ENCODE peak calls at places on chromosome 14, in eight cellular contexts. A is A549, C is Panc1, L is HepG2, M is SK-N-SH, G is K562, V is GM23338, D is HL-60. I is an unnamed sample.

GRCh38 chr14:93018401-93018800 is 95.5 kb downstream of the CHGA start:
- DNase-seq in A (no peak), C (no peak), L (no peak), M (no peak), G (no peak), V (no peak), D (no peak), I (no peak)

GRCh38 chr14:104307627-104308401 is 169.4 kb downstream of the KIF26A start:
- DNase-seq in A (no peak), C (no peak), L (no peak), M (no peak), G (no peak), V (no peak), D (no peak), I (no peak)

GRCh38 chr14:68787235-68787727 is 5.6 kb downstream of the ZFP36L1 start:
- DNase-seq in A (no peak), C (no peak), L (no peak), M (no peak), G (no peak), V (peak; percentile 57), D (no peak), I (no peak)

GRCh38 chr14:33484264-33484663 is 466.6 kb downstream of the EGLN3 start:
- DNase-seq in A (no peak), C (no peak), L (no peak), M (no peak), G (no peak), V (no peak), D (no peak), I (no peak)

GRCh38 chr14:38254565-38255407 is 1.1 kb downstream of the CLEC14A start:
- DNase-seq in A (no peak), C (no peak), L (no peak), M (no peak), G (no peak), V (no peak), D (no peak), I (no peak)

GRCh38 chr14:88630565-88630964 is 67.7 kb downstream of the ZC3H14 start:
- DNase-seq in A (no peak), C (no peak), L (no peak), M (no peak), G (no peak), V (no peak), D (no peak), I (no peak)

GRCh38 chr14:105917933-105918436 is 391.6 kb downstream of the TMEM121 start:
- DNase-seq in A (no peak), C (no peak), L (no peak), M (no peak), G (peak; percentile 0), V (no peak), D (no peak), I (no peak)

GRCh38 chr14:51451561-51451960 is 200.1 kb upstream of the FRMD6 start:
- DNase-seq in A (no peak), C (no peak), L (no peak), M (no peak), G (no peak), V (no peak), D (no peak), I (no peak)

GRCh38 chr14:33740531-33740930 is 210.3 kb downstream of the EGLN3 start:
- DNase-seq in A (no peak), C (no peak), L (no peak), M (no peak), G (no peak), V (no peak), D (no peak), I (no peak)

GRCh38 chr14:95500772-95501401 is 15.6 kb downstream of the SYNE3 start:
- DNase-seq in A (no peak), C (peak; percentile 65), L (no peak), M (no peak), G (no peak), V (no peak), D (no peak), I (no peak)

GRCh38 chr14:96145116-96145864 is 59.3 kb upstream of the BDKRB2 start:
- DNase-seq in A (no peak), C (no peak), L (no peak), M (no peak), G (no peak), V (no peak), D (no peak), I (no peak)

GRCh38 chr14:66043921-66044320 is 442.2 kb upstream of the CCDC196 start:
- DNase-seq in A (no peak), C (no peak), L (no peak), M (no peak), G (no peak), V (no peak), D (no peak), I (no peak)

GRCh38 chr14:41830679-41831078 is 224.0 kb downstream of the LRFN5 start:
- DNase-seq in A (no peak), C (no peak), L (no peak), M (no peak), G (no peak), V (peak; percentile 30), D (no peak), I (no peak)

GRCh38 chr14:33534636-33535035 is 416.2 kb downstream of the EGLN3 start:
- DNase-seq in A (no peak), C (no peak), L (no peak), M (no peak), G (no peak), V (no peak), D (no peak), I (no peak)

GRCh38 chr14:64778114-64778754 is 74.0 kb downstream of the PLEKHG3 start:
- DNase-seq in A (no peak), C (no peak), L (no peak), M (no peak), G (no peak), V (no peak), D (no peak), I (no peak)

GRCh38 chr14:28754209-28754985 is 12.2 kb upstream of the FOXG1 start:
- DNase-seq in A (peak; percentile 57), C (peak; percentile 12), L (peak; percentile 77), M (peak; percentile 58), G (peak; percentile 49), V (peak; percentile 79), D (peak; percentile 25), I (no peak)

GRCh38 chr14:74756326-74756725 is 6.8 kb upstream of the YLPM1 start:
- DNase-seq in A (no peak), C (no peak), L (peak; percentile 28), M (no peak), G (no peak), V (peak; percentile 52), D (no peak), I (no peak)

GRCh38 chr14:50021261-50021660 is 95.1 kb downstream of the VCPKMT start:
- DNase-seq in A (no peak), C (no peak), L (no peak), M (no peak), G (no peak), V (no peak), D (no peak), I (no peak)

GRCh38 chr14:50020184-50020583 is 96.2 kb downstream of the VCPKMT start:
- DNase-seq in A (no peak), C (no peak), L (no peak), M (no peak), G (no peak), V (no peak), D (no peak), I (no peak)

GRCh38 chr14:50022661-50023060 is 93.7 kb downstream of the VCPKMT start:
- DNase-seq in A (no peak), C (no peak), L (no peak), M (no peak), G (no peak), V (no peak), D (no peak), I (no peak)

GRCh38 chr14:50018236-50019210 is 97.8 kb downstream of the VCPKMT start:
- DNase-seq in A (no peak), C (no peak), L (peak; percentile 83), M (no peak), G (no peak), V (no peak), D (no peak), I (no peak)

DNA sequence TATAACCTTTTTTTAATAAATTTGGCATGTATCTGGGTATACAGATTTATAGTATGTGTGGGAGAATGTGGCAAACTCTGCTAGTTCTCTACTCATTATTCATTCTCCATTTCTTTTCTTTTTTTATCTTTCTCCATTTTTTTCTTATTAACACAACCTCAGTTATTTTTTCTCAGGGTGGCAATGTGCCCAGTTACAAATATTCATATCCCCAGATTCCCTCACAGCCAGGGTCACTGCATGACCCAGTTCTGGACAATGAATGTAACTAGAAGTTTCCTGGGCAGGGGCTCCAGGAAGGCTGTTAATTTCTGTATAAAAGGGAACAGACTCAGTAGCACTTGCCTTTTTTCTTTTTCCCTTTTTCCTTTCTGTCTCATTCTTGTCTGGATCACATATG is 95.6 kb downstream of the VCPKMT start:
- DNase-seq in A (no peak), C (no peak), L (no peak), M (no peak), G (no peak), V (no peak), D (no peak), I (no peak)
- TF ChIP-seq REST in A (no peak), C (no peak), L (no peak), M (no peak), G (no peak), V (no peak), D (no peak), I (no peak)

GRCh38 chr14:77200406-77200985 is 18.9 kb downstream of the TMEM63C start:
- DNase-seq in A (no peak), C (no peak), L (no peak), M (no peak), G (no peak), V (peak; percentile 29), D (no peak), I (no peak)
- TF ChIP-seq REST in A (no peak), C (no peak), L (no peak), M (no peak), G (no peak), V (no peak), D (no peak), I (no peak)

DNA sequence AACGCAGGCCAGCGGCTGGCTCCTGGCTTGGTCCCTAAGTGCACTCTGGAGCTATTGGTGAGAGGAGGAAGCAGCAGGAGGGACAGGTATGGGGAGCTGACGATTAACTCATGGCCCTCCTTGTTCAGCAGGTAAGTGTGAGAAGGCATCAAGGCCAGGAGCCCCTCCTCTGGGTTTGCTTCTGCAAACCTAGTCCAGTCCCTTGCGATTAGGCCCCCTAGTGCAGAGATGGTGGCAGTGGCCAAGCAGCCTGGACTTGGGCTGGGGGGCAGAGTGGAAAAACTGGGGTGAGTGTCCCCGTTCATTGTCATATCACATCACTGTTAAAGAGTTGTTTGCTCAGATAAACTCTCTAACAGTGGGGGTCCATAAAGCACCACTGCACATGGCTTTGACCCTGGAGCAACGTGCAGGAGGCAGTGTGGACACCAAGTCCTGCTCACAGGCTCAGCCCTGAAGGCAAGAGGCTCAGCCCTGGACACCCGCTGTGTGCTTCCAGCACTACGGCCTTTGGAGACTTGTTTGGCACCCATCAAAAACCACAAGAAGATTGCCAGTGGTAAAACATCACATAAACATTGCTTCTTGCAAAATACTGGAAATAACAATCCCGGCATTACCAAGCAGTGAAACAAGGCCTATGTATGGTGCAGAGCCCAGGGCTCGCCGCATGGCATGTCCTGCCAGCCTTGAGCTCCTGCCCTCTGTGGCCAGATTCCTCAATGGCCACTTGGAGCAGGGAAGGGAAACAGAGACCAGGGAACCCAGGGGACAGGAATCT is 184.3 kb upstream of the RTL1 start:
- DNase-seq in A (no peak), C (no peak), L (no peak), M (no peak), G (no peak), V (no peak), D (no peak), I (no peak)
- TF ChIP-seq REST in A (no peak), C (no peak), L (no peak), M (no peak), G (no peak), V (no peak), D (no peak), I (no peak)

GRCh38 chr14:76089151-76089550 is 62.6 kb upstream of the GPATCH2L start:
- DNase-seq in A (no peak), C (no peak), L (no peak), M (no peak), G (no peak), V (no peak), D (no peak), I (no peak)
- TF ChIP-seq REST in A (no peak), C (no peak), L (no peak), M (no peak), G (no peak), V (no peak), D (no peak), I (no peak)